ENCODE peak calls at places on chromosomes 1 and 21, in six cellular contexts. Y is K562, M is right cardiac atrium, Q is pancreas, R is psoas muscle, N is body of pancreas. D is an unnamed sample.

GRCh38 chr1:40064797-40065492 is 24.4 kb downstream of the CAP1 start:
- ATAC-seq in Y (peak), M (no peak), Q (peak), R (no peak), N (no peak), D (no peak)

GRCh38 chr1:170253180-170253579 is 107.4 kb downstream of the NTMT2 start:
- ATAC-seq in Y (no peak), M (no peak), Q (no peak), R (no peak), N (no peak), D (no peak)

GRCh38 chr21:41141031-41141457 is 26.9 kb upstream of the BACE2 start:
- ATAC-seq in Y (no peak), M (no peak), Q (peak), R (no peak), N (peak), D (no peak)

GRCh38 chr1:113530021-113530420 is 139.7 kb downstream of the MAGI3 start:
- ATAC-seq in Y (no peak), M (no peak), Q (no peak), R (no peak), N (no peak), D (no peak)

GRCh38 chr1:231069333-231069732 is 29.3 kb upstream of the FAM89A start:
- ATAC-seq in Y (no peak), M (no peak), Q (no peak), R (no peak), N (no peak), D (no peak)

GRCh38 chr1:166902279-166902678 is 26.2 kb upstream of the TADA1 start:
- ATAC-seq in Y (peak), M (peak), Q (peak), R (no peak), N (no peak), D (no peak)

GRCh38 chr1:7517611-7518330 is 253.3 kb upstream of the VAMP3 start:
- ATAC-seq in Y (no peak), M (peak), Q (no peak), R (peak), N (no peak), D (no peak)

GRCh38 chr1:52413410-52414104 is 9.2 kb downstream of the PRPF38A start:
- ATAC-seq in Y (no peak), M (peak), Q (no peak), R (no peak), N (no peak), D (no peak)

GRCh38 chr1:161198877-161199431 is at the start of gene ADAMTS4:
- ATAC-seq in Y (no peak), M (peak), Q (no peak), R (no peak), N (no peak), D (peak)

GRCh38 chr1:43559714-43560113 is 29.0 kb downstream of the PTPRF start:
- ATAC-seq in Y (no peak), M (no peak), Q (no peak), R (no peak), N (no peak), D (no peak)

GRCh38 chr1:94636625-94637024 is 95.1 kb upstream of the F3 start:
- ATAC-seq in Y (no peak), M (peak), Q (peak), R (no peak), N (peak), D (peak)

GRCh38 chr1:99662581-99663208 is 16.8 kb downstream of the PALMD start:
- ATAC-seq in Y (no peak), M (peak), Q (peak), R (peak), N (peak), D (peak)

GRCh38 chr1:153070243-153070642 is 1.2 kb downstream of the SPRR2B start:
- ATAC-seq in Y (peak), M (no peak), Q (no peak), R (no peak), N (no peak), D (no peak)

GRCh38 chr1:202207292-202207691 is 13.7 kb downstream of the LGR6 start:
- ATAC-seq in Y (no peak), M (no peak), Q (no peak), R (no peak), N (no peak), D (no peak)

GRCh38 chr21:29379517-29380054 is 80.9 kb downstream of the BACH1 start:
- ATAC-seq in Y (no peak), M (no peak), Q (no peak), R (no peak), N (no peak), D (no peak)

GRCh38 chr1:91778964-91779363 is 107.0 kb downstream of the TGFBR3 start:
- ATAC-seq in Y (no peak), M (no peak), Q (no peak), R (no peak), N (no peak), D (no peak)

GRCh38 chr1:150765229-150765976 is at the start of gene CTSS:
- ATAC-seq in Y (peak), M (peak), Q (peak), R (no peak), N (peak), D (no peak)

GRCh38 chr21:45830221-45830640 is 151.3 kb upstream of the COL6A1 start:
- ATAC-seq in Y (peak), M (peak), Q (peak), R (no peak), N (no peak), D (no peak)

GRCh38 chr1:5906116-5906515 is 86.1 kb downstream of the NPHP4 start:
- ATAC-seq in Y (no peak), M (no peak), Q (no peak), R (no peak), N (no peak), D (no peak)

GRCh38 chr1:63920154-63921117 is 146.6 kb downstream of the ROR1 start:
- ATAC-seq in Y (no peak), M (peak), Q (no peak), R (no peak), N (peak), D (no peak)

GRCh38 chr1:204477036-204477740 is 17.4 kb downstream of the PIK3C2B start:
- ATAC-seq in Y (no peak), M (peak), Q (peak), R (no peak), N (no peak), D (peak)

GRCh38 chr1:40003156-40004093 is 37.1 kb upstream of the CAP1 start:
- ATAC-seq in Y (no peak), M (no peak), Q (no peak), R (no peak), N (no peak), D (no peak)

GRCh38 chr1:222995620-222996306 is 147.3 kb downstream of the TLR5 start:
- ATAC-seq in Y (no peak), M (no peak), Q (peak), R (no peak), N (peak), D (no peak)

GRCh38 chr1:2865571-2866414 is 64.3 kb upstream of the TTC34 start:
- ATAC-seq in Y (no peak), M (no peak), Q (no peak), R (no peak), N (no peak), D (no peak)

GRCh38 chr1:197663178-197663953 is 111.9 kb downstream of the DENND1B start:
- ATAC-seq in Y (peak), M (peak), Q (peak), R (no peak), N (no peak), D (no peak)

GRCh38 chr1:109426278-109427170 is at the start of gene PSMA5:
- ATAC-seq in Y (peak), M (peak), Q (peak), R (peak), N (peak), D (peak)

GRCh38 chr1:101474039-101474665 is 237.3 kb downstream of the S1PR1 start:
- ATAC-seq in Y (peak), M (no peak), Q (no peak), R (no peak), N (no peak), D (no peak)

GRCh38 chr21:42336065-42336464 is 14.7 kb downstream of the TFF2 start:
- ATAC-seq in Y (no peak), M (no peak), Q (no peak), R (no peak), N (no peak), D (no peak)

GRCh38 chr1:7785108-7785507 is 1.0 kb downstream of the PER3 start:
- ATAC-seq in Y (no peak), M (no peak), Q (no peak), R (no peak), N (no peak), D (no peak)

GRCh38 chr1:152502496-152503180 is 8.0 kb upstream of the LCE5A start:
- ATAC-seq in Y (no peak), M (no peak), Q (no peak), R (no peak), N (no peak), D (no peak)

GRCh38 chr1:182569939-182570610 is 19.0 kb downstream of the RNASEL start:
- ATAC-seq in Y (peak), M (peak), Q (no peak), R (no peak), N (no peak), D (no peak)

GRCh38 chr1:81492628-81493027 is 308.1 kb upstream of the ADGRL2 start:
- ATAC-seq in Y (no peak), M (no peak), Q (no peak), R (no peak), N (no peak), D (no peak)

GRCh38 chr1:61320575-61320974 is 238.2 kb downstream of the NFIA start:
- ATAC-seq in Y (no peak), M (no peak), Q (no peak), R (no peak), N (no peak), D (no peak)

GRCh38 chr1:61322008-61322744 is 239.8 kb downstream of the NFIA start:
- ATAC-seq in Y (peak), M (no peak), Q (no peak), R (no peak), N (no peak), D (no peak)

GRCh38 chr1:61322769-61323168 is 240.4 kb downstream of the NFIA start:
- ATAC-seq in Y (no peak), M (no peak), Q (peak), R (no peak), N (peak), D (no peak)

GRCh38 chr1:61316493-61316892 is 234.1 kb downstream of the NFIA start:
- ATAC-seq in Y (no peak), M (no peak), Q (no peak), R (no peak), N (no peak), D (no peak)

DNA sequence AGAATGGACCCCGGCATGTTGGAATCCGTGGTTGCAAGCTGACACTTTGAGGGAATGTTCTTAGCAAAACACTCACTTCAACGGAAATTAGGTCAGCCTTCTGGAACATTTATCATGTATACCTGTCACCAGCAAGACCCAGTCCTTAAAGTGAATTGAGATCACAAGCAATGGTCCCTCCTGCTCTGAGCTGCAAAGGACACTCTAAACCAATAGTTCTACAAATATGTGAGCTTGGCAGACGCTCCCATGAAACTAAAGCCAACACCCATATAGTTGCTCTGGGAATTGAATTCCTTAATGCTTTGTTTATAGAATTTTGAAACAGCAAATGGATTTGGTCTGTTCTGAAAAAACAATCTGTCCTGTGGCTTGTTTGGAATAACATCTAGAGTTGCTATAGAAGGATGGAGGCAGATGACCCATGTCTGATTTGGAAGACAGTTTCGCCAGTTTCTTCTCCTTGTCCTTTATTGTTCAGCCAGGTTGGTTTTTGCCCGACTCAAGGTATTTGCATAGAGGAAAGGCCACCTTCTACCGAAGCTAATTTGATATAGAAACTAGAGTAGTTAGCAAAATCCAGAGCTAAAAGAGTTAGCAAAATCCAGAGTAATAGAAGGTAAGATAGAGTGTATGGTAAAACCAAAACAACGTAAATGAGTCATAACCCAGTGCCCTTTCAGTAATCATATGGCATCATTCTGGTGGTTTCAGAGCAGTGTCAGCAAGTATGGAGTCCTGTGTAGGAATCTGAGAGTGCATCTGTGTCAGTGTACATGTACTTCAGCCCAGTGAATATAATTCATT is 236.2 kb downstream of the NFIA start:
- ATAC-seq in Y (peak), M (peak), Q (peak), R (peak), N (peak), D (peak)
- H3K4me3 ChIP-seq in Y (no peak), M (peak), Q (no peak), R (peak), N (no peak), D (peak)

DNA sequence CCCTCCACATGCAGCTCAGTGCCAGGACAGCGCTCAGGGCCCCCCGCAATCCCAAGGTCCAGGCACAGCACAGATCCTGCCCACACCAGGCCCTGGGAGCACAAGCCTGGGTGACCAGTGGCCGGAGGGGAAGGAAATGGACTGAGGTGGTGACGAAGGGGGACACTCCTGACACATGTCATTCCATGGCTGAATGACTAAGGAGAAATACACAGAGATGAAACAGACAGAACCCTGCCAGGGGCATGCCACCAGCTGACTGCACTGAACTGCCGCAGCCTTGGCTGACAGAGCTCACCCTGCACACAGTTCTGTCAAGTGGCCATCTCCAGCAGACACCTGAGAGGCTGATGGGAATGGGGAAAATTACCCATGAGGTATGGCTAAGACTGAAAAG is 56.1 kb downstream of the HSF2BP start:
- ATAC-seq in Y (peak), M (peak), Q (peak), R (peak), N (no peak), D (peak)
- H3K27ac ChIP-seq in Y (no peak), M (peak), Q (no peak), R (peak), N (no peak), D (no peak)

GRCh38 chr1:226002667-226003501 is 3.7 kb upstream of the SDE2 start:
- ATAC-seq in Y (peak), M (peak), Q (peak), R (no peak), N (no peak), D (no peak)
- H3K4me3 ChIP-seq in Y (no peak), M (no peak), Q (no peak), R (no peak), N (no peak), D (no peak)

DNA sequence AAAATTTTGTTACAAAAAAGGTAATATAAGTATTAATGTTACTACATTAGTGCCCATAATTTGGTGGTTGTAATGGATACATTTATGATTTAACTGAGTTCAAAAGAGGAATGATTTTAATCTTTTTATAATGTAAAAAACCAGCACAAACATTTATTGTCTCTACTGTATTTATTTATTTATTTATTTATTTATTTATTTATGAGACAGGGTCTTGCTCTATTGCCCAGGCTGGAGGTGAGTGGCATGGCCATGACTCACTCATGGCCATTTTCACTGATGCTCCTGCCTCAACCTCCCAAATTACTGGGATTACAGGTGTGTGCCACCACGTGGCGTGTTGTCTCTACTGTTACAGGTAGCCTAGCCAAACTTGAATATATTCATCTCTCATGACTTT is 21.9 kb downstream of the SPEN start:
- ATAC-seq in Y (no peak), M (no peak), Q (no peak), R (no peak), N (no peak), D (no peak)
- H3K27ac ChIP-seq in Y (no peak), M (no peak), Q (no peak), R (no peak), N (no peak), D (no peak)

DNA sequence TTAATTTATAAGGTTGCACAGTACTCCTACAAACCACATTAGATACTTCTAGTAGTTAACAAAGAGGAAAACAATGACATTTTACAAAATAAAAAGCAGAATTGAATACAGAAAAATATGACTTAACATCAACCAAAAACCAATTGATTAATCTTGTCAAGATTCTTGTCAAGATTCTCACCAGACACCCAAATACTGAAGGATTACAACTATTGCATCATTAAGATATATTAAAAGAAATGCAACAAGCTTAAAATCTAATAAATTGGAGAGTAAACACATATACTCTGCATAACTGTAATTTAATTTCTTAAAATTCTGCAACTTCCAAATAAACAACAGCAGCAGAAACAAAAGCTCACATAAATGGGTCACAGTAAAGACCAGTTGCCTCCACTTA is 4.7 kb downstream of the WLS start:
- ATAC-seq in Y (no peak), M (no peak), Q (no peak), R (no peak), N (no peak), D (no peak)
- H3K4me3 ChIP-seq in Y (no peak), M (no peak), Q (no peak), R (no peak), N (no peak), D (no peak)

DNA sequence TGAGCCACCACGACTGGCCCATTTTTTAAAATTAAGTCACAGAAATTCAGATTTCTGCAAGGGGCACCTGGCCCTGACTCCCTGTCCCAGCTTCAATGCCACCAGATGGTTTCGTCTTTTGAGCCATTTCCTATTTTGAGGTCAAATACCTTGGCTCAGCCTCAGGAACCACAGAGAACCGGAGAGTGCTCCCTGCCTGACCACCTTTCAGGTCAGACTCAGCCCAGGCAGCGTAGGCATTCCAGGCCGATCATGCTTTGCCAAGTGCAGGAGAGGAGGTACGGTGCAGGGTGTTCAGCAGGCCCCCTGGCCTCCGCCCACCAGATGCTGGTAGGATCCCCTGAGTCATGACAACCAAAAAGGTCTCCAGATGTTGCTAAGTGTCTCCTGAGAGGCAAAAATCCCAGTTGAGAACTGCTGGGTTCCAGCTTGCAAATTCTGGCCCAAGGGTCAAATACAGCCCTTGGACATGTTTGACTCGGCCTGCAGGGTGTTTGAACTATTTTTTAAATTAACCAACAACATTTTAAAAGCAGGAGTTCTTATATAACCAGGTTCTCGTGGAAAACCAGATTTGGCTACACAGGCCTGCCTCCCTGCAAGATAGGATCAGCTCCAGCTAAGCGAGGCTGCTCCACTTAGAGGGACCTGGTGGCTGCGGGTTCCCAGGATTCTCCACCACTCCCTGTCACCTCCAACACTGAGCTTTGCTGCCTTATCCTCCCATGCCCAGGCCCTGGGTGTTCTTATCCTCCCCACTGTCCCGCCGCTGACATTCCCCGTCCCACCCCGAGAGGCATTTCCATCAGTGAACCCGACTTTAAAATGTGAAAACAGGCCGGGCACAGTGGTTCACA is 61.9 kb upstream of the TARDBP start:
- ATAC-seq in Y (no peak), M (peak), Q (no peak), R (peak), N (no peak), D (no peak)
- H3K27ac ChIP-seq in Y (no peak), M (no peak), Q (no peak), R (peak), N (no peak), D (no peak)

GRCh38 chr1:96366516-96366915 is 355.1 kb upstream of the PTBP2 start:
- ATAC-seq in Y (no peak), M (no peak), Q (no peak), R (no peak), N (no peak), D (no peak)

GRCh38 chr1:96362623-96363022 is 359.0 kb upstream of the PTBP2 start:
- ATAC-seq in Y (no peak), M (no peak), Q (peak), R (peak), N (no peak), D (no peak)

GRCh38 chr1:96365596-96365995 is 356.0 kb upstream of the PTBP2 start:
- ATAC-seq in Y (no peak), M (no peak), Q (no peak), R (no peak), N (no peak), D (no peak)

GRCh38 chr1:96364576-96364975 is 357.0 kb upstream of the PTBP2 start:
- ATAC-seq in Y (no peak), M (no peak), Q (no peak), R (no peak), N (no peak), D (no peak)

DNA sequence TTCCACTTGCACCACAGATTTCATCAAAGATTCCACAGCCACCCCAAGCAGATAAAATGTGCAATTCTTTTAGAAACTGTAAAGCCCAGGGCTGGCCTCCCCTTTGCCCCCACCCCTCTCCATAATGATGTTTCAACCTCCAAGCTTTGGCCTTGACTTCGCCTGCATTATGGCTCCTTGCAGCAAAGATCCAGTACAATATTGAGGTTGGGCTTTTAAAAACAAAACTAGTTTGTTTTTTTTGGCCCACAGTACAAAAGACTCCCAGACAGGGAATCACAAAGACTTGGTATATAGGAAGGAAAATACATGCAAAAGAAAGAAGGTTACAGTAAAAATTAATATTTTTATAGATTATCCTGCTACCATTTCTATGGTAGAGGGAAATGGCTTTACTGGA is 356.5 kb upstream of the PTBP2 start:
- ATAC-seq in Y (no peak), M (no peak), Q (no peak), R (no peak), N (no peak), D (no peak)
- H3K4me3 ChIP-seq in Y (no peak), M (no peak), Q (no peak), R (no peak), N (no peak), D (no peak)

D was measured in gastroesophageal sphincter.